ENCODE peak calls at places on chromosomes 13 and 19, in five cellular contexts. X is CD8-positive, alpha-beta memory T cell; V is NCI-H1694 treated with DMSO at 0.1 percent for 48 hours; G is foreskin fibroblast; K is fibroblast of villous mesenchyme. Q is an unnamed sample.

GRCh38 chr13:110523180-110523579 is 38.3 kb downstream of the RAB20 start:
- DNase-seq in X (no peak), V (no peak), G (no peak), K (no peak), Q (no peak)

GRCh38 chr19:19427935-19428334 is 22.5 kb downstream of the GATAD2A start:
- DNase-seq in X (no peak), V (no peak), G (no peak), K (no peak), Q (no peak)

GRCh38 chr19:5686647-5687359 is 3.3 kb upstream of the RPL36 start:
- DNase-seq in X (peak), V (peak), G (peak), K (peak), Q (peak)

GRCh38 chr13:35648109-35648508 is 171.6 kb upstream of the MAB21L1 start:
- DNase-seq in X (no peak), V (no peak), G (no peak), K (peak), Q (no peak)

GRCh38 chr19:49014123-49014869 is 2.6 kb downstream of the LHB start:
- DNase-seq in X (no peak), V (no peak), G (no peak), K (no peak), Q (no peak)

GRCh38 chr13:29800687-29801086 is 49.7 kb downstream of the UBL3 start:
- DNase-seq in X (no peak), V (no peak), G (no peak), K (no peak), Q (no peak)

GRCh38 chr19:16018801-16019551 is 57.3 kb upstream of the TPM4 start:
- DNase-seq in X (no peak), V (no peak), G (no peak), K (no peak), Q (no peak)

GRCh38 chr19:39507715-39508364 is 7.1 kb upstream of the SELENOV start:
- DNase-seq in X (no peak), V (no peak), G (no peak), K (no peak), Q (no peak)

GRCh38 chr19:16061943-16062342 is 14.4 kb upstream of the TPM4 start:
- DNase-seq in X (peak), V (no peak), G (no peak), K (no peak), Q (no peak)

GRCh38 chr13:110869805-110870706 is 44.8 kb downstream of the ANKRD10 start:
- DNase-seq in X (no peak), V (no peak), G (peak), K (peak), Q (peak)

GRCh38 chr13:47463726-47464125 is 537.3 kb downstream of the SUCLA2 start:
- DNase-seq in X (no peak), V (no peak), G (no peak), K (peak), Q (no peak)

Q was measured in testis.